ENCODE peak calls at places on chromosomes 3 and 15, in four cellular contexts. M is cardiac muscle cell, X is cardiac fibroblast, B is GM06990. R is an unnamed sample.
A peak's percentile ranks its signal among the peaks of the same experiment; 100 is the strongest.

GRCh38 chr15:60774829-60775228 is 295.9 kb upstream of the ICE2 start:
- DNase-seq in M (no peak), X (no peak), B (no peak), R (no peak)

GRCh38 chr3:41726891-41727290 is 235.0 kb downstream of the ULK4 start:
- DNase-seq in M (peak; percentile 41), X (no peak), B (no peak), R (no peak)

GRCh38 chr3:11776346-11776745 is 70.3 kb downstream of the TAMM41 start:
- DNase-seq in M (no peak), X (no peak), B (no peak), R (no peak)

GRCh38 chr3:13529196-13529975 is 19.5 kb upstream of the FBLN2 start:
- DNase-seq in M (no peak), X (no peak), B (no peak), R (no peak)

GRCh38 chr15:50676799-50677483 is 9.7 kb downstream of the TRPM7 start:
- DNase-seq in M (peak; percentile 13), X (peak; percentile 4), B (no peak), R (no peak)

GRCh38 chr15:29685156-29686078 is 136.9 kb downstream of the TJP1 start:
- DNase-seq in M (peak; percentile 34), X (peak; percentile 37), B (no peak), R (no peak)

GRCh38 chr3:140954576-140954975 is 12.9 kb downstream of the SLC25A36 start:
- DNase-seq in M (no peak), X (no peak), B (no peak), R (no peak)

GRCh38 chr3:78690806-78691205 is 1077.0 kb downstream of the ROBO1 start:
- DNase-seq in M (no peak), X (no peak), B (no peak), R (no peak)

GRCh38 chr15:96354731-96355560 is 24.4 kb downstream of the NR2F2 start:
- DNase-seq in M (peak; percentile 89), X (peak; percentile 90), B (no peak), R (no peak)

GRCh38 chr15:40776537-40777141 is 6.9 kb downstream of the C15orf62 start:
- DNase-seq in M (peak; percentile 53), X (peak; percentile 75), B (no peak), R (no peak)

GRCh38 chr15:84793431-84793830 is 23.7 kb upstream of the ALPK3 start:
- DNase-seq in M (no peak), X (no peak), B (no peak), R (no peak)

GRCh38 chr15:20358066-20358780 is 183.4 kb downstream of the GOLGA6L6 start:
- DNase-seq in M (no peak), X (no peak), B (no peak), R (no peak)

GRCh38 chr3:184335661-184336483 is 1.5 kb upstream of the FAM131A start:
- DNase-seq in M (peak; percentile 84), X (peak; percentile 84), B (peak; percentile 82), R (peak; percentile 93)

GRCh38 chr15:45212493-45212892 is 24.7 kb upstream of the SHF start:
- DNase-seq in M (no peak), X (no peak), B (no peak), R (no peak)

GRCh38 chr3:147613710-147614109 is 204.5 kb downstream of the ZIC1 start:
- DNase-seq in M (no peak), X (no peak), B (no peak), R (no peak)

GRCh38 chr3:147614210-147614609 is 205.0 kb downstream of the ZIC1 start:
- DNase-seq in M (no peak), X (no peak), B (no peak), R (no peak)

GRCh38 chr3:147619925-147620580 is 210.9 kb downstream of the ZIC1 start:
- DNase-seq in M (no peak), X (no peak), B (no peak), R (no peak)

GRCh38 chr3:147618636-147619035 is 209.5 kb downstream of the ZIC1 start:
- DNase-seq in M (no peak), X (no peak), B (no peak), R (no peak)

GRCh38 chr3:147616998-147617619 is 207.9 kb downstream of the ZIC1 start:
- DNase-seq in M (peak; percentile 29), X (peak; percentile 33), B (no peak), R (no peak)
- TF ChIP-seq CTCF in M (peak; percentile 49), X (peak; percentile 34), B (peak; percentile 34), R (peak; percentile 74)

DNA sequence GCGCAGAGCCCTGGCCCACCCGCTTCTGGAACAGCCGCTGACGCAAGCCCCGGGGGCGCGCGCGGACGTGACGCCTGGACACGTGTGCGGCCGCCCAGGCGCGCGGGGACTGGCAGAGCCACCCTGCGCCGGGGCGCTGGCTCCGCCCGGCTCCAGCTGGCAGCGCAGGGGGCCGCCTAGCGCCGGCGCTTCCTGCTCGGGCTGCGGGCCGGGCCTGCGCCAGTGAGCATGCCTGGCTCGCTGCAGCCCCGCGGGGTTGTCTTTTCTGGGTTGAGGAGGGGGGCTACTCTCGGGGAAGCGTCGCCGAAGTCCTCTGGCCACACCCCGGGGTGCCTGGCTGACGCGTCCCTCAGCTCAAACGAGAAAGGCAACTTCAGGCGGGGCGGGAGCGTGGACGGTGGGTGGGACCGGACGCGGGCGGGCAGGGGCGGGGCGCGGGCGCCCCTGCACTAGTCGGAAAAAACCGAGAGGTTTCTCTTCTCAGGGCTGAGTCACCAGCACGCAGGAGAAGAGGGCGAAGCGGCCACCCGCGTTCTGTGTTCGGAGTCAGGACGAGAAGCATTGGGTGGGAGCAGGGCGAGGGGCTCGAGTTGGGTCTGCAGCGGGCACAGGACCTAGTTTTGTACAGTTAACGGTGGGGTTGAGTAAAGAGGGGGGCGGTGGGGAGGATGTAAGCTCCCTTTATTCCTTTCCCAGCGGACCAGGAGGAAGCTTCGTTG is at the start of gene SIAH2:
- DNase-seq in M (peak; percentile 96), X (peak; percentile 97), B (peak; percentile 97), R (peak; percentile 84)
- TF ChIP-seq CTCF in M (no peak), X (no peak), B (no peak), R (no peak)

GRCh38 chr3:48240711-48241491 is at the start of gene ZNF589:
- DNase-seq in M (peak; percentile 96), X (peak; percentile 94), B (peak; percentile 99), R (peak; percentile 92)
- TF ChIP-seq CTCF in M (peak; percentile 36), X (peak; percentile 25), B (peak; percentile 64), R (no peak)

GRCh38 chr3:121989943-121990342 is 32.1 kb downstream of the ILDR1 start:
- DNase-seq in M (peak; percentile 51), X (peak; percentile 39), B (no peak), R (no peak)
- TF ChIP-seq CTCF in M (peak; percentile 7), X (no peak), B (no peak), R (no peak)

GRCh38 chr3:59605944-59606534 is 556.2 kb upstream of the CFAP20DC start:
- DNase-seq in M (no peak), X (no peak), B (no peak), R (no peak)

GRCh38 chr3:59608356-59608755 is 558.5 kb upstream of the CFAP20DC start:
- DNase-seq in M (no peak), X (no peak), B (no peak), R (peak; percentile 16)

GRCh38 chr3:59606638-59607262 is 556.9 kb upstream of the CFAP20DC start:
- DNase-seq in M (no peak), X (no peak), B (no peak), R (no peak)

GRCh38 chr3:59605318-59605717 is 555.5 kb upstream of the CFAP20DC start:
- DNase-seq in M (no peak), X (no peak), B (no peak), R (no peak)

DNA sequence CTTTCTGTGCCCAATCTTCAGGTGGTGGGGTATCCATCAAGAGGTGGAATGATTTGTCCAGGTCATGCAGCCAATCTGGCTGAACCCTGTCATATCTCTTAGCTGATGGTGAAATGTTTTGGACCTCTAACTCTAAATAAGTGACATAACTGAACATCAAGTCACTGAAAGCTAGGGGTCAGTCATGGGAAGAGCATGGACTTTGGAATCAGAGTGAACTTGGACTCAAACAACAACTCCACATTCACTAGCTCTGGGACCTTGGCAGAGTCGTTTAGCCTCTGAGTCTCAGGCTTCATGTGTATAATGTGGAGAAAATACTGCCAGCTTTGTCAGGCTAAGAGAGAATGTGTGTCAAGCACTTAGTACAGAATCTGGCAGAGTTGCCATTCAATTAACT is 557.8 kb upstream of the CFAP20DC start:
- DNase-seq in M (peak; percentile 7), X (peak; percentile 20), B (no peak), R (no peak)
- TF ChIP-seq CTCF in M (no peak), X (no peak), B (no peak), R (no peak)

GRCh38 chr3:169299129-169299528 is 364.4 kb downstream of the MECOM start:
- DNase-seq in M (no peak), X (no peak), B (no peak), R (no peak)

GRCh38 chr3:169297214-169297613 is 366.3 kb downstream of the MECOM start:
- DNase-seq in M (no peak), X (no peak), B (no peak), R (no peak)

GRCh38 chr3:169295912-169296311 is 367.6 kb downstream of the MECOM start:
- DNase-seq in M (no peak), X (no peak), B (peak; percentile 1), R (no peak)

GRCh38 chr3:169298247-169298992 is 365.1 kb downstream of the MECOM start:
- DNase-seq in M (no peak), X (no peak), B (no peak), R (no peak)

DNA sequence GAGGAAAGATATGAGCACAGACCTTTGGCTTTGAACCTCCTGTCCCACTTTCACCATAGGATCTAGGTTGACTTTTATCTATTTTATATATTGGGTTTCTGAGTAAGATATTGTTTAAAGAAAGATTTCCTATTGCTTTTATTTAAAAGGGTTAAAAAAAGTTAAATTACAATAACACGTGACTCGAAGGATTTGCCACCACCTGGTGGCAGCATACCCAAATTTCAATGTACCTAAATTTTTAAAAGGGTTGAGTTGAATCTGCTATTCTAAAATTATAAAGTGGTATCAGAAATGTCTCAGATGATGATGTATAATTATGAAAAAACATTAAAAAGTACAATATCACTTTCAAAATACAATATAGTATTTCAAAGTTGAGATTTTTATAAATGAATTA is 368.4 kb downstream of the MECOM start:
- DNase-seq in M (peak; percentile 61), X (peak; percentile 62), B (no peak), R (no peak)
- TF ChIP-seq CTCF in M (peak; percentile 44), X (peak; percentile 51), B (peak; percentile 35), R (peak; percentile 66)

GRCh38 chr3:127679534-127680145 is 6.9 kb downstream of the ABTB1 start:
- DNase-seq in M (no peak), X (no peak), B (no peak), R (no peak)
- TF ChIP-seq CTCF in M (peak; percentile 13), X (no peak), B (peak; percentile 58), R (peak; percentile 22)

R was measured in glutamatergic neuron.